ENCODE peak calls at places on chromosome 1, in eight cellular contexts. A, R, Z, L, P, U, K and S are unnamed samples.

GRCh38 chr1:173937062-173937461 is 19.9 kb upstream of the SERPINC1 start:
- DNase-seq in Z (no peak), U (no peak), L (no peak), A (no peak), K (no peak), R (no peak), P (no peak), S (no peak)

GRCh38 chr1:30111431-30111830 is 612.0 kb downstream of the MATN1 start:
- DNase-seq in K (no peak), U (peak), A (peak), P (no peak), L (peak), R (no peak), Z (peak), S (peak)

GRCh38 chr1:85494074-85494956 is 29.4 kb upstream of the DDAH1 start:
- DNase-seq in A (no peak), K (no peak), L (no peak), U (no peak), R (no peak), Z (no peak), P (no peak), S (peak)

GRCh38 chr1:243236604-243237252 is 18.4 kb downstream of the CEP170 start:
- DNase-seq in U (no peak), K (no peak), L (no peak), Z (no peak), A (no peak), R (no peak), P (no peak), S (no peak)

GRCh38 chr1:47948126-47948525 is 49.1 kb downstream of the TRABD2B start:
- DNase-seq in A (no peak), Z (no peak), K (no peak), L (no peak), P (no peak), R (no peak), U (no peak), S (no peak)

GRCh38 chr1:71184410-71184809 is 103.6 kb upstream of the ZRANB2 start:
- DNase-seq in P (no peak), U (no peak), A (no peak), R (no peak), K (no peak), Z (no peak), L (no peak), S (no peak)

GRCh38 chr1:12039141-12039525 is 19.8 kb downstream of the MIIP start:
- DNase-seq in U (no peak), K (no peak), A (no peak), R (no peak), L (no peak), P (no peak), Z (no peak), S (no peak)

GRCh38 chr1:20428841-20429240 is 57.2 kb downstream of the CAMK2N1 start:
- DNase-seq in Z (no peak), A (no peak), K (no peak), L (no peak), R (no peak), U (no peak), P (no peak), S (no peak)

GRCh38 chr1:168728452-168729404 is at the start of gene DPT:
- DNase-seq in A (peak), L (peak), K (peak), U (peak), P (no peak), Z (peak), R (no peak), S (no peak)

GRCh38 chr1:213585959-213586608 is 401.7 kb upstream of the PROX1 start:
- DNase-seq in Z (no peak), P (no peak), K (no peak), L (no peak), R (no peak), A (no peak), U (no peak), S (no peak)

GRCh38 chr1:118928739-118929554 is 59.2 kb downstream of the TBX15 start:
- DNase-seq in A (peak), L (no peak), R (no peak), U (peak), K (no peak), Z (peak), P (no peak), S (no peak)

GRCh38 chr1:158169105-158169504 is 11.6 kb upstream of the CD1D start:
- DNase-seq in Z (no peak), P (no peak), A (no peak), L (no peak), U (no peak), R (no peak), K (no peak), S (no peak)

GRCh38 chr1:34320081-34320480 is 143.4 kb downstream of the C1orf94 start:
- DNase-seq in K (no peak), U (no peak), P (no peak), R (no peak), Z (no peak), L (no peak), A (no peak), S (no peak)

GRCh38 chr1:153260980-153261792 is 1.7 kb downstream of the LORICRIN start:
- DNase-seq in L (no peak), U (no peak), K (no peak), R (no peak), A (peak), P (no peak), Z (no peak), S (no peak)